ENCODE peak calls at places on chromosomes 3 and 15, in eight cellular contexts. One of them, this sample, is unnamed.

GRCh38 chr3:4780545-4780957 is 198.7 kb upstream of the BHLHE40 start:
- DNase-seq in mesendoderm: no peak
- DNase-seq in PC-9: no peak
- DNase-seq in thyroid gland: no peak
- DNase-seq in astrocyte: no peak
- DNase-seq in lower lobe of right lung: no peak
- DNase-seq in Panc1: no peak
- DNase-seq in bronchial epithelial cell: no peak
- DNase-seq in this sample: no peak

GRCh38 chr3:63911395-63911900 is 735 bp downstream of the SCAANT1 start:
- DNase-seq in Panc1: no peak
- DNase-seq in lower lobe of right lung: no peak
- DNase-seq in bronchial epithelial cell: peak; percentile 42
- DNase-seq in PC-9: no peak
- DNase-seq in thyroid gland: no peak
- DNase-seq in mesendoderm: no peak
- DNase-seq in astrocyte: no peak
- DNase-seq in this sample: no peak

GRCh38 chr3:160748226-160748625 is 7.8 kb upstream of the PPM1L start:
- DNase-seq in thyroid gland: peak; percentile 41
- DNase-seq in PC-9: no peak
- DNase-seq in bronchial epithelial cell: no peak
- DNase-seq in mesendoderm: no peak
- DNase-seq in Panc1: no peak
- DNase-seq in lower lobe of right lung: no peak
- DNase-seq in astrocyte: no peak
- DNase-seq in this sample: no peak

GRCh38 chr3:195179782-195180489 is 91.0 kb downstream of the XXYLT1 start:
- DNase-seq in bronchial epithelial cell: no peak
- DNase-seq in lower lobe of right lung: no peak
- DNase-seq in mesendoderm: no peak
- DNase-seq in PC-9: no peak
- DNase-seq in Panc1: no peak
- DNase-seq in astrocyte: no peak
- DNase-seq in thyroid gland: no peak
- DNase-seq in this sample: no peak

GRCh38 chr15:73370151-73370550 is 1.4 kb upstream of the HCN4 start:
- DNase-seq in lower lobe of right lung: no peak
- DNase-seq in astrocyte: no peak
- DNase-seq in bronchial epithelial cell: peak; percentile 7
- DNase-seq in thyroid gland: no peak
- DNase-seq in PC-9: no peak
- DNase-seq in mesendoderm: peak; percentile 73
- DNase-seq in Panc1: no peak
- DNase-seq in this sample: no peak

GRCh38 chr3:125023833-125024560 is 31.8 kb downstream of the HEG1 start:
- DNase-seq in lower lobe of right lung: no peak
- DNase-seq in thyroid gland: no peak
- DNase-seq in astrocyte: no peak
- DNase-seq in PC-9: no peak
- DNase-seq in bronchial epithelial cell: no peak
- DNase-seq in Panc1: no peak
- DNase-seq in mesendoderm: no peak
- DNase-seq in this sample: no peak

GRCh38 chr3:178146406-178146831 is 389.8 kb upstream of the KCNMB2 start:
- DNase-seq in Panc1: no peak
- DNase-seq in bronchial epithelial cell: no peak
- DNase-seq in thyroid gland: no peak
- DNase-seq in mesendoderm: no peak
- DNase-seq in astrocyte: peak; percentile 10
- DNase-seq in lower lobe of right lung: no peak
- DNase-seq in PC-9: no peak
- DNase-seq in this sample: no peak

GRCh38 chr15:70062321-70062956 is 35.3 kb downstream of the TLE3 start:
- DNase-seq in astrocyte: peak; percentile 93
- DNase-seq in thyroid gland: peak; percentile 86
- DNase-seq in PC-9: no peak
- DNase-seq in mesendoderm: no peak
- DNase-seq in Panc1: no peak
- DNase-seq in lower lobe of right lung: no peak
- DNase-seq in bronchial epithelial cell: no peak
- DNase-seq in this sample: peak; percentile 83

GRCh38 chr3:151909720-151910405 is 36.4 kb downstream of the SUCNR1 start:
- DNase-seq in Panc1: no peak
- DNase-seq in astrocyte: peak; percentile 87
- DNase-seq in lower lobe of right lung: no peak
- DNase-seq in thyroid gland: no peak
- DNase-seq in PC-9: no peak
- DNase-seq in mesendoderm: no peak
- DNase-seq in bronchial epithelial cell: peak; percentile 23
- DNase-seq in this sample: no peak

GRCh38 chr3:108940166-108940565 is 13.5 kb downstream of the GUCA1C start:
- DNase-seq in thyroid gland: no peak
- DNase-seq in mesendoderm: no peak
- DNase-seq in lower lobe of right lung: no peak
- DNase-seq in PC-9: no peak
- DNase-seq in astrocyte: peak; percentile 16
- DNase-seq in bronchial epithelial cell: no peak
- DNase-seq in Panc1: no peak
- DNase-seq in this sample: no peak

GRCh38 chr3:129226374-129226773 is 23.0 kb upstream of the COPG1 start:
- DNase-seq in lower lobe of right lung: peak; percentile 79
- DNase-seq in Panc1: peak; percentile 76
- DNase-seq in PC-9: peak; percentile 88
- DNase-seq in astrocyte: peak; percentile 95
- DNase-seq in thyroid gland: peak; percentile 38
- DNase-seq in mesendoderm: no peak
- DNase-seq in bronchial epithelial cell: peak; percentile 86
- DNase-seq in this sample: peak; percentile 100

GRCh38 chr15:80228959-80229610 is 22.9 kb downstream of the CTXND1 start:
- DNase-seq in mesendoderm: no peak
- DNase-seq in bronchial epithelial cell: peak; percentile 33
- DNase-seq in PC-9: no peak
- DNase-seq in lower lobe of right lung: no peak
- DNase-seq in Panc1: no peak
- DNase-seq in thyroid gland: no peak
- DNase-seq in astrocyte: peak; percentile 59
- DNase-seq in this sample: peak; percentile 43
- H3K27me3 ChIP-seq in mesendoderm: no peaks in the 10 kb centered on the region
- H3K27me3 ChIP-seq in bronchial epithelial cell: peaks cover 2% of the 10 kb centered on the region
- H3K27me3 ChIP-seq in PC-9: peaks cover 4% of the 10 kb centered on the region
- H3K27me3 ChIP-seq in lower lobe of right lung: no peaks in the 10 kb centered on the region
- H3K27me3 ChIP-seq in Panc1: peaks cover 8% of the 10 kb centered on the region
- H3K27me3 ChIP-seq in thyroid gland: no peaks in the 10 kb centered on the region
- H3K27me3 ChIP-seq in astrocyte: peaks cover 7% of the 10 kb centered on the region
- H3K27me3 ChIP-seq in this sample: peaks cover 2% of the 10 kb centered on the region

GRCh38 chr3:172099495-172099808 is 60.1 kb downstream of the FNDC3B start:
- DNase-seq in Panc1: no peak
- DNase-seq in bronchial epithelial cell: no peak
- DNase-seq in lower lobe of right lung: no peak
- DNase-seq in PC-9: no peak
- DNase-seq in astrocyte: no peak
- DNase-seq in thyroid gland: no peak
- DNase-seq in mesendoderm: no peak
- DNase-seq in this sample: no peak

GRCh38 chr3:172097585-172097984 is 58.2 kb downstream of the FNDC3B start:
- DNase-seq in Panc1: no peak
- DNase-seq in lower lobe of right lung: no peak
- DNase-seq in thyroid gland: no peak
- DNase-seq in astrocyte: no peak
- DNase-seq in mesendoderm: no peak
- DNase-seq in PC-9: no peak
- DNase-seq in bronchial epithelial cell: no peak
- DNase-seq in this sample: no peak

GRCh38 chr3:172100482-172100881 is 61.1 kb downstream of the FNDC3B start:
- DNase-seq in astrocyte: no peak
- DNase-seq in bronchial epithelial cell: no peak
- DNase-seq in thyroid gland: no peak
- DNase-seq in PC-9: no peak
- DNase-seq in lower lobe of right lung: no peak
- DNase-seq in Panc1: no peak
- DNase-seq in mesendoderm: no peak
- DNase-seq in this sample: no peak

GRCh38 chr3:172096881-172097420 is 57.6 kb downstream of the FNDC3B start:
- DNase-seq in Panc1: no peak
- DNase-seq in PC-9: peak; percentile 52
- DNase-seq in thyroid gland: no peak
- DNase-seq in bronchial epithelial cell: peak; percentile 94
- DNase-seq in astrocyte: peak; percentile 87
- DNase-seq in lower lobe of right lung: no peak
- DNase-seq in mesendoderm: peak; percentile 90
- DNase-seq in this sample: peak; percentile 25

GRCh38 chr3:172098698-172099494 is 59.5 kb downstream of the FNDC3B start:
- DNase-seq in astrocyte: peak; percentile 42
- DNase-seq in Panc1: no peak
- DNase-seq in mesendoderm: peak; percentile 92
- DNase-seq in bronchial epithelial cell: peak; percentile 29
- DNase-seq in lower lobe of right lung: no peak
- DNase-seq in PC-9: no peak
- DNase-seq in thyroid gland: no peak
- DNase-seq in this sample: no peak
- H3K4me3 ChIP-seq in astrocyte: no peak overlapping the region
- H3K4me3 ChIP-seq in Panc1: no peak overlapping the region
- H3K4me3 ChIP-seq in mesendoderm: no peak overlapping the region
- H3K4me3 ChIP-seq in bronchial epithelial cell: no peak overlapping the region
- H3K4me3 ChIP-seq in lower lobe of right lung: no peak overlapping the region
- H3K4me3 ChIP-seq in PC-9: no peak overlapping the region
- H3K4me3 ChIP-seq in thyroid gland: no peak overlapping the region
- H3K4me3 ChIP-seq in this sample: no peak overlapping the region

GRCh38 chr3:156915372-156915771 is 89.2 kb downstream of the LEKR1 start:
- DNase-seq in mesendoderm: no peak
- DNase-seq in PC-9: no peak
- DNase-seq in thyroid gland: no peak
- DNase-seq in bronchial epithelial cell: no peak
- DNase-seq in astrocyte: no peak
- DNase-seq in lower lobe of right lung: no peak
- DNase-seq in Panc1: no peak
- DNase-seq in this sample: no peak

GRCh38 chr3:156918746-156919145 is 92.6 kb downstream of the LEKR1 start:
- DNase-seq in thyroid gland: no peak
- DNase-seq in PC-9: no peak
- DNase-seq in lower lobe of right lung: no peak
- DNase-seq in astrocyte: peak; percentile 2
- DNase-seq in mesendoderm: no peak
- DNase-seq in Panc1: no peak
- DNase-seq in bronchial epithelial cell: no peak
- DNase-seq in this sample: no peak

GRCh38 chr3:156923349-156923748 is 97.2 kb downstream of the LEKR1 start:
- DNase-seq in PC-9: no peak
- DNase-seq in bronchial epithelial cell: no peak
- DNase-seq in Panc1: no peak
- DNase-seq in astrocyte: no peak
- DNase-seq in thyroid gland: no peak
- DNase-seq in mesendoderm: no peak
- DNase-seq in lower lobe of right lung: no peak
- DNase-seq in this sample: no peak

GRCh38 chr3:156920399-156920798 is 94.2 kb downstream of the LEKR1 start:
- DNase-seq in bronchial epithelial cell: no peak
- DNase-seq in mesendoderm: no peak
- DNase-seq in astrocyte: no peak
- DNase-seq in PC-9: no peak
- DNase-seq in Panc1: no peak
- DNase-seq in thyroid gland: no peak
- DNase-seq in lower lobe of right lung: no peak
- DNase-seq in this sample: no peak

DNA sequence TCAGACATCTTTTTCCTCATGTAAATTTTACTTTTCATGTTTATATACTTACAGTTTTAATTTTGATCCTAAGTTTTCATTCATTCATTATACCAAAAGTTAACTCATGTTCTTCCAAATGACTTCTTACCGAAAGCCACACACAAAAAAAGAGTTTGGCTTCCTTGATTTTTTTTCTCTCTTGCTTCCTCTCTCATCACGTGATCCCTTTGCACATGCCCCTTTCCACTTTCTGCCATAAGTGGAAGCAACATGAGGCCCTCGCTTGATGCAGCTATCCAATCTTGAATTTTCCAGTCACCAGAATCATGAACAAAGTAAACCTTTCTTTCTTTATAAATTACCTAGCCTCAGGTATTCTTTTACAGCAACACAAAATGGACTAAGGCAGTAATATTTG is 93.7 kb downstream of the LEKR1 start:
- DNase-seq in astrocyte: no peak
- DNase-seq in lower lobe of right lung: no peak
- DNase-seq in mesendoderm: no peak
- DNase-seq in bronchial epithelial cell: no peak
- DNase-seq in thyroid gland: no peak
- DNase-seq in Panc1: no peak
- DNase-seq in PC-9: no peak
- DNase-seq in this sample: no peak
- H3K27me3 ChIP-seq in astrocyte: no peaks in the 10 kb centered on the region
- H3K27me3 ChIP-seq in lower lobe of right lung: no peaks in the 10 kb centered on the region
- H3K27me3 ChIP-seq in mesendoderm: peaks cover 2% of the 10 kb centered on the region
- H3K27me3 ChIP-seq in bronchial epithelial cell: no peaks in the 10 kb centered on the region
- H3K27me3 ChIP-seq in thyroid gland: no peaks in the 10 kb centered on the region
- H3K27me3 ChIP-seq in Panc1: no peaks in the 10 kb centered on the region
- H3K27me3 ChIP-seq in PC-9: no peaks in the 10 kb centered on the region
- H3K27me3 ChIP-seq in this sample: no peaks in the 10 kb centered on the region

GRCh38 chr3:197956070-197956469 is 3.9 kb upstream of the LMLN start:
- DNase-seq in lower lobe of right lung: no peak
- DNase-seq in mesendoderm: no peak
- DNase-seq in bronchial epithelial cell: no peak
- DNase-seq in astrocyte: no peak
- DNase-seq in Panc1: no peak
- DNase-seq in thyroid gland: no peak
- DNase-seq in PC-9: no peak
- DNase-seq in this sample: no peak

GRCh38 chr3:197952440-197952839 is 2.5 kb downstream of the RPL35A start:
- DNase-seq in PC-9: no peak
- DNase-seq in bronchial epithelial cell: no peak
- DNase-seq in Panc1: no peak
- DNase-seq in lower lobe of right lung: no peak
- DNase-seq in thyroid gland: no peak
- DNase-seq in mesendoderm: no peak
- DNase-seq in astrocyte: no peak
- DNase-seq in this sample: no peak

GRCh38 chr3:197951392-197951990 is 1.5 kb downstream of the RPL35A start:
- DNase-seq in PC-9: no peak
- DNase-seq in bronchial epithelial cell: no peak
- DNase-seq in mesendoderm: no peak
- DNase-seq in Panc1: no peak
- DNase-seq in astrocyte: no peak
- DNase-seq in thyroid gland: no peak
- DNase-seq in lower lobe of right lung: no peak
- DNase-seq in this sample: peak; percentile 21

GRCh38 chr3:197953325-197953724 is 3.3 kb downstream of the RPL35A start:
- DNase-seq in PC-9: no peak
- DNase-seq in mesendoderm: no peak
- DNase-seq in bronchial epithelial cell: no peak
- DNase-seq in Panc1: no peak
- DNase-seq in thyroid gland: no peak
- DNase-seq in astrocyte: no peak
- DNase-seq in lower lobe of right lung: no peak
- DNase-seq in this sample: no peak

DNA sequence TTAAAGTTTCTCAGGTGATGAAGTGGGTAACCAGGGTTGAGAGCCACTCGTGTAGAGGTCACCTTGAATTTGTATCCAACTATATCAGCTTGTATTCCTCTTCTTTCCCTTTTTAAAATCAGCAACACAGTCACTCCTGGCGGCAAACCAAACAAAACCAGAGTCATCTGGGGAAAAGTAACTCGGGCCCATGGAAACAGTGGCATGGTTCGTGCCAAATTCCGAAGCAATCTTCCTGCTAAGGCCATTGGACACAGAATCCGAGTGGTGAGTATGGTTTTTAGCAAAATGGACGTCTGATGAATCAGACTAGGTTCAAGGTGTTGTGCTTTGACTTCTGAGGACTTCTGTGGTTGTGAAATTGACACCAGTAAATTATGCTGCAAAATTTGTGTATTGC is 3.9 kb downstream of the RPL35A start:
- DNase-seq in lower lobe of right lung: no peak
- DNase-seq in mesendoderm: no peak
- DNase-seq in bronchial epithelial cell: no peak
- DNase-seq in Panc1: no peak
- DNase-seq in astrocyte: peak; percentile 88
- DNase-seq in thyroid gland: no peak
- DNase-seq in PC-9: no peak
- DNase-seq in this sample: peak; percentile 44
- H3K4me3 ChIP-seq in lower lobe of right lung: no peak overlapping the region
- H3K4me3 ChIP-seq in mesendoderm: no peak overlapping the region
- H3K4me3 ChIP-seq in bronchial epithelial cell: no peak overlapping the region
- H3K4me3 ChIP-seq in Panc1: no peak overlapping the region
- H3K4me3 ChIP-seq in astrocyte: no peak overlapping the region
- H3K4me3 ChIP-seq in thyroid gland: no peak overlapping the region
- H3K4me3 ChIP-seq in PC-9: no peak overlapping the region
- H3K4me3 ChIP-seq in this sample: peak overlapping the region; percentile 9